ENCODE peak calls at places on chromosome 12, in four cellular contexts. One of them, this sample, is unnamed.

GRCh38 chr12:76697849-76698248 is 66.1 kb upstream of the ZDHHC17 start:
- DNase-seq in colonic mucosa: no peak
- DNase-seq in neural progenitor cell: no peak
- DNase-seq in heart left ventricle: no peak
- DNase-seq in this sample: no peak

GRCh38 chr12:915090-915489 is 34.4 kb downstream of the RAD52 start:
- DNase-seq in colonic mucosa: no peak
- DNase-seq in neural progenitor cell: no peak
- DNase-seq in heart left ventricle: no peak
- DNase-seq in this sample: no peak

GRCh38 chr12:1281683-1282366 is 290.8 kb downstream of the ERC1 start:
- DNase-seq in colonic mucosa: no peak
- DNase-seq in neural progenitor cell: no peak
- DNase-seq in heart left ventricle: no peak
- DNase-seq in this sample: peak; percentile 66

GRCh38 chr12:6335451-6336078 is 6.3 kb downstream of the TNFRSF1A start:
- DNase-seq in colonic mucosa: peak; percentile 77
- DNase-seq in neural progenitor cell: peak; percentile 58
- DNase-seq in heart left ventricle: peak; percentile 80
- DNase-seq in this sample: peak; percentile 82

GRCh38 chr12:90013409-90013808 is 304.8 kb upstream of the ATP2B1 start:
- DNase-seq in colonic mucosa: no peak
- DNase-seq in neural progenitor cell: peak; percentile 38
- DNase-seq in heart left ventricle: no peak
- DNase-seq in this sample: no peak

GRCh38 chr12:49783917-49784676 is 42.7 kb downstream of the TMBIM6 start:
- DNase-seq in colonic mucosa: no peak
- DNase-seq in neural progenitor cell: no peak
- DNase-seq in heart left ventricle: no peak
- DNase-seq in this sample: no peak

GRCh38 chr12:121849211-121849610 is 9.4 kb downstream of the HPD start:
- DNase-seq in colonic mucosa: no peak
- DNase-seq in neural progenitor cell: no peak
- DNase-seq in heart left ventricle: no peak
- DNase-seq in this sample: no peak

GRCh38 chr12:103279444-103279843 is 216.3 kb downstream of the C12orf42 start:
- DNase-seq in colonic mucosa: no peak
- DNase-seq in neural progenitor cell: no peak
- DNase-seq in heart left ventricle: no peak
- DNase-seq in this sample: no peak

GRCh38 chr12:79934309-79935020 is 432 bp downstream of the PPP1R12A start:
- DNase-seq in colonic mucosa: peak; percentile 51
- DNase-seq in neural progenitor cell: no peak
- DNase-seq in heart left ventricle: peak; percentile 64
- DNase-seq in this sample: peak; percentile 65

GRCh38 chr12:991350-992278 is 591 bp downstream of the ERC1 start:
- DNase-seq in colonic mucosa: no peak
- DNase-seq in neural progenitor cell: peak; percentile 13
- DNase-seq in heart left ventricle: no peak
- DNase-seq in this sample: peak; percentile 54

GRCh38 chr12:132030367-132031038 is 80.8 kb downstream of the EP400 start:
- DNase-seq in colonic mucosa: no peak
- DNase-seq in neural progenitor cell: no peak
- DNase-seq in heart left ventricle: peak; percentile 58
- DNase-seq in this sample: no peak

GRCh38 chr12:80593766-80594165 is 113.7 kb upstream of the MYF6 start:
- DNase-seq in colonic mucosa: no peak
- DNase-seq in neural progenitor cell: no peak
- DNase-seq in heart left ventricle: no peak
- DNase-seq in this sample: no peak

GRCh38 chr12:22916241-22916640 is 291.3 kb downstream of the ETNK1 start:
- DNase-seq in colonic mucosa: no peak
- DNase-seq in neural progenitor cell: no peak
- DNase-seq in heart left ventricle: no peak
- DNase-seq in this sample: no peak

GRCh38 chr12:94575024-94575423 is 75.3 kb downstream of the TMCC3 start:
- DNase-seq in colonic mucosa: no peak
- DNase-seq in neural progenitor cell: peak; percentile 30
- DNase-seq in heart left ventricle: no peak
- DNase-seq in this sample: no peak

GRCh38 chr12:32027684-32028355 is 68.6 kb downstream of the RESF1 start:
- DNase-seq in colonic mucosa: no peak
- DNase-seq in neural progenitor cell: no peak
- DNase-seq in heart left ventricle: no peak
- DNase-seq in this sample: no peak

GRCh38 chr12:3458041-3458440 is 33.0 kb upstream of the PRMT8 start:
- DNase-seq in colonic mucosa: no peak
- DNase-seq in neural progenitor cell: no peak
- DNase-seq in heart left ventricle: no peak
- DNase-seq in this sample: no peak

GRCh38 chr12:96073346-96074336 is 38.3 kb upstream of the LTA4H start:
- DNase-seq in colonic mucosa: peak; percentile 36
- DNase-seq in neural progenitor cell: peak; percentile 31
- DNase-seq in heart left ventricle: no peak
- DNase-seq in this sample: no peak

GRCh38 chr12:93387780-93388179 is 10.1 kb downstream of the NUDT4 start:
- DNase-seq in colonic mucosa: no peak
- DNase-seq in neural progenitor cell: no peak
- DNase-seq in heart left ventricle: no peak
- DNase-seq in this sample: no peak

GRCh38 chr12:89350260-89350659 is 2.0 kb downstream of the DUSP6 start:
- DNase-seq in colonic mucosa: no peak
- DNase-seq in neural progenitor cell: peak; percentile 33
- DNase-seq in heart left ventricle: no peak
- DNase-seq in this sample: no peak

GRCh38 chr12:105267711-105268110 is 31.7 kb upstream of the APPL2 start:
- DNase-seq in colonic mucosa: no peak
- DNase-seq in neural progenitor cell: no peak
- DNase-seq in heart left ventricle: no peak
- DNase-seq in this sample: no peak

GRCh38 chr12:3398196-3398789 is 92.7 kb upstream of the PRMT8 start:
- DNase-seq in colonic mucosa: no peak
- DNase-seq in neural progenitor cell: no peak
- DNase-seq in heart left ventricle: no peak
- DNase-seq in this sample: no peak

GRCh38 chr12:85280138-85280983 is at the start of gene ALX1:
- DNase-seq in colonic mucosa: peak; percentile 21
- DNase-seq in neural progenitor cell: peak; percentile 89
- DNase-seq in heart left ventricle: no peak
- DNase-seq in this sample: peak; percentile 27

GRCh38 chr12:3148366-3149000 is 71.3 kb downstream of the TSPAN9 start:
- DNase-seq in colonic mucosa: no peak
- DNase-seq in neural progenitor cell: no peak
- DNase-seq in heart left ventricle: peak; percentile 74
- DNase-seq in this sample: peak; percentile 46

GRCh38 chr12:42774238-42774637 is 184.7 kb upstream of the PRICKLE1 start:
- DNase-seq in colonic mucosa: no peak
- DNase-seq in neural progenitor cell: no peak
- DNase-seq in heart left ventricle: no peak
- DNase-seq in this sample: no peak

GRCh38 chr12:115659422-115659821 is 618.1 kb downstream of the MED13L start:
- DNase-seq in colonic mucosa: no peak
- DNase-seq in neural progenitor cell: no peak
- DNase-seq in heart left ventricle: no peak
- DNase-seq in this sample: no peak

GRCh38 chr12:88578821-88579518 is 1.3 kb downstream of the KITLG start:
- DNase-seq in colonic mucosa: peak; percentile 78
- DNase-seq in neural progenitor cell: peak; percentile 64
- DNase-seq in heart left ventricle: no peak
- DNase-seq in this sample: peak; percentile 42

GRCh38 chr12:68814490-68815231 is 6.7 kb downstream of the MDM2 start:
- DNase-seq in colonic mucosa: no peak
- DNase-seq in neural progenitor cell: no peak
- DNase-seq in heart left ventricle: no peak
- DNase-seq in this sample: no peak

GRCh38 chr12:68809190-68810026 is 1.4 kb downstream of the MDM2 start:
- DNase-seq in colonic mucosa: no peak
- DNase-seq in neural progenitor cell: no peak
- DNase-seq in heart left ventricle: no peak
- DNase-seq in this sample: no peak

GRCh38 chr12:68813242-68813593 is 5.2 kb downstream of the MDM2 start:
- DNase-seq in colonic mucosa: no peak
- DNase-seq in neural progenitor cell: no peak
- DNase-seq in heart left ventricle: no peak
- DNase-seq in this sample: no peak

GRCh38 chr12:68815232-68815927 is 7.4 kb downstream of the MDM2 start:
- DNase-seq in colonic mucosa: no peak
- DNase-seq in neural progenitor cell: no peak
- DNase-seq in heart left ventricle: no peak
- DNase-seq in this sample: no peak

DNA sequence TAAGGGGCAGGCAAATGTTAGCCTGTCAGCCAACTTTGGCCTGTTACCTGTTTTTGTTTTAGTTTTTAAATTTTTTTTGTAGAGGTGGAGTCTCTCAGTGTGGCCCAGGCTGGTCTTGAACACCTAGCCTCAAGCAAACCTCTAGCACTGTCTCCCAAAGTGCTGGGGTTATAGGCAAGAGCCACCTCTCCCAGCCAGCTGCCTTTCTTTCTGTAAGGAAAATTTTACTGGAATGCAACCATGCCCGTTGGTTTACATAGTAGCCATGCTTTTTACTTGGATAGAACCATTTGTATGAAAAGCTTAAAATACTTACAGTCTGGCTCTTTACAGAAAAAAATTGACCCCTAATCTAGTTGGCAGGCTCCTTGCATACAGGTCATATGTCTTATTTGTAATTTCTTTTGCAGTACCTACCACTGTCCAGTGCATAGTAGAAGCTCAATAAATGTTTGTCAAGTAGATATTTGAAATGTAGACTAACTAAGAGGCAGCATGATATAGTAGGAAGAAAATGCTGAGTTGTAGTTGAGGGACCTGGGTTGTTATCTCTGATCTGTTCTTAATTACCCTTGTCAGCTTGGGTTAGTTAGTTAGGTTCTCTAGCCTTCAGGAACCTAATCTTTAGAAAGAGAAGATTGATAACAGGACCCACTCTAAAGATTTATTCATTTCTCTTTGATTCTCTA is 4.7 kb downstream of the MDM2 start:
- DNase-seq in colonic mucosa: no peak
- DNase-seq in neural progenitor cell: no peak
- DNase-seq in heart left ventricle: no peak
- DNase-seq in this sample: no peak
- H3K4me3 ChIP-seq in colonic mucosa: no peak overlapping the region
- H3K4me3 ChIP-seq in neural progenitor cell: no peak overlapping the region
- H3K4me3 ChIP-seq in heart left ventricle: no peak overlapping the region
- H3K4me3 ChIP-seq in this sample: no peak overlapping the region

DNA sequence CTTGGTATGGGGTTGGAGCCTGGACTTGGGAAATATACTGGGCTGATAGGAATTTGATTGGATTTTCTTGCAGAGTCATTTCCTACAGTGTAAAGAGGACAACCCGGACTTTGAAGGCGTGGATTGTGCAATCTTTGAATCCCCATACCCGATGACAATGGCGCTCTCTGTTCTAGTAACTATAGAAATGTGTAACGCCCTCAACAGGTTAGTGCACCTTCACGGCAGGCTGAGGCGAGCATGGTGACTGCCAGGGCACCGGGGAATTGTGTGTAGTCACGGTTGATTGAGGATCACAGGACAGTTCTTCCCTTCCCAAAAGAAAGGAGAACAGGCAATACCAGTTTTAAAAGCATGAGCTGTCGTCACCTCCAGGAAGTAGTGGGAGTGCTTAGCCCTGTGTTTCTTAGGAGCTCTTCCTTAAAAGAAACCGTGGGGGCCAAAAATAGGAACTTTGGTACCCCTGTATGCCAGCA is 58.3 kb downstream of the ANAPC7 start:
- DNase-seq in colonic mucosa: peak; percentile 32
- DNase-seq in neural progenitor cell: no peak
- DNase-seq in heart left ventricle: no peak
- DNase-seq in this sample: no peak
- H3K36me3 ChIP-seq in colonic mucosa: peaks cover 64% of the 10 kb centered on the region
- H3K36me3 ChIP-seq in neural progenitor cell: peaks cover 37% of the 10 kb centered on the region
- H3K36me3 ChIP-seq in heart left ventricle: peaks cover 70% of the 10 kb centered on the region
- H3K36me3 ChIP-seq in this sample: no peaks in the 10 kb centered on the region

DNA sequence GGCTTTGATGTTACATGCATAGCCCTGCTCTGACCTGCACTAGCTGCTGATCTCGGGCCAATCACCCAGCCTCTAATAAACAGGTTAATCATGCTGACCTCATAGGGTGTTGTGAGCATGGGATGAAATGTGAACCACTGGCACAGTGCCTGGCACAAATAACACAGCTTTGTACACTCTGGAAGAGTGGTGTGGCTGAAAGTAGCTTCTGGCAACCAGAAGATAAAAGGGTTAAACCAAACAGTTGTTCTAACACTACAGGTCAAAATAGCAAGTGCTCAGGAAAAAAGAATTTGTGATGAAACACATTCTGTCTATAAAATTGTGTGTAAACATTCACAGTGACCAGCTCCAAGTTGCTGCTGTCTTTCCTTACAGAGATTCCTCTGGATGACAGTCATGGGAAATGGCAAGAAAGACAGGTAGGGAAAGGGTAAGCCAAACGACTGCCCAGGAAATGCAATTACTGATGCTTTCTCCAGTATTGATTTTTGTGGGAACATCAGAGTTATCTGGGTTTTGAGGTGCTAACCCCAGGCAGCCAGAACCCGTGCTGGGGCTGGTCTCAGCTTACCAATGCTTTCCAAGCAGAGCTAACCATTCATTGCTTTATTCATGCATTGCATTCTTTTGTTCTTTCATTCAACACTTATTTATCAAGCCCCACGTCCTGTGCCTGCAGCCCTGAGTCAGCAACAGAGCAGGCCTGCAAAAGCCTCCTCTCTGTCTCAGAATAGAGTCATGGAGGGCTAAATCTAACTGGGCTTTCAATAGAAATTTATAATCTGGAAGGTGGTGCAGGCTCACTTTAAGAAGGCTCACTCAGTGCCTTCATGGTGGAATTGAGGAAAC is 38.1 kb upstream of the CAPRIN2 start:
- DNase-seq in colonic mucosa: no peak
- DNase-seq in neural progenitor cell: peak; percentile 2
- DNase-seq in heart left ventricle: no peak
- DNase-seq in this sample: no peak
- H3K4me3 ChIP-seq in colonic mucosa: no peak overlapping the region
- H3K4me3 ChIP-seq in neural progenitor cell: no peak overlapping the region
- H3K4me3 ChIP-seq in heart left ventricle: no peak overlapping the region
- H3K4me3 ChIP-seq in this sample: no peak overlapping the region

DNA sequence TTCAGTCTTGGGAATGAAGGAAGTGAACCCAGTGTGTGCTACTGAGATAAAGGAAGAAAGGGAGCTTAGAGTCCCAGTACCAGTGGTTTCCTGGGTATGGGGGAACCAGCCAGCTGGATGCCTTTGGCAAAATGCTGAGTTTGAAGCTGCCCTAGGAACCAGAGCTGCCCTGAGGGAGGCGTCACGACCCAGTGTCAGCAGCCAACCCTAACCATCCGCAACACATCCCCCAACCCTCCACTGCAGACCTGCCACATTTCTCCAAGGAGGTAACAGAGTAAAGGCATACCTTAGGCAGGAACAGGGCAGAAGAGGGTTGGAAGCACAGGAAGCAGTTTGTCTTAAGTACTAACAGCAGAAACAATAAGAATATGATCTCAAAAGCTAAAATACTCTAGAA is 28.6 kb downstream of the PRDM4 start:
- DNase-seq in colonic mucosa: no peak
- DNase-seq in neural progenitor cell: no peak
- DNase-seq in heart left ventricle: no peak
- DNase-seq in this sample: no peak
- H3K36me3 ChIP-seq in colonic mucosa: peaks cover 25% of the 10 kb centered on the region
- H3K36me3 ChIP-seq in neural progenitor cell: peaks cover 4% of the 10 kb centered on the region
- H3K36me3 ChIP-seq in heart left ventricle: peaks cover 16% of the 10 kb centered on the region
- H3K36me3 ChIP-seq in this sample: no peaks in the 10 kb centered on the region

This sample was measured in testis.